ENCODE peak calls at places on chromosomes 7 and 10, in six cellular contexts. C is ovary, I is neural progenitor cell, G is endodermal cell, V is body of pancreas, K is esophagus muscularis mucosa. L is an unnamed sample.

GRCh38 chr7:124570558-124570957 is 195.0 kb downstream of the GPR37 start:
- DNase-seq in C (no peak), I (no peak), G (no peak), V (no peak), K (no peak), L (no peak)

GRCh38 chr10:119030421-119031250 is 1.1 kb downstream of the NANOS1 start:
- DNase-seq in C (no peak), I (peak; percentile 89), G (peak; percentile 91), V (peak; percentile 59), K (peak; percentile 91), L (peak; percentile 25)

GRCh38 chr10:42475168-42476098 is 162.9 kb downstream of the ZNF33B start:
- DNase-seq in C (no peak), I (no peak), G (no peak), V (peak; percentile 29), K (no peak), L (peak; percentile 20)

GRCh38 chr10:58952747-58953466 is 223.5 kb upstream of the PHYHIPL start:
- DNase-seq in C (peak; percentile 77), I (peak; percentile 64), G (peak; percentile 82), V (peak; percentile 76), K (no peak), L (no peak)

GRCh38 chr10:122853665-122854313 is 8.1 kb upstream of the CUZD1 start:
- DNase-seq in C (no peak), I (no peak), G (peak; percentile 19), V (no peak), K (no peak), L (no peak)

GRCh38 chr7:30974605-30975256 is 11.0 kb downstream of the GHRHR start:
- DNase-seq in C (peak; percentile 40), I (peak; percentile 82), G (peak; percentile 95), V (peak; percentile 81), K (no peak), L (peak; percentile 69)

GRCh38 chr7:22853138-22853537 is 30.5 kb upstream of the TOMM7 start:
- DNase-seq in C (no peak), I (peak; percentile 10), G (peak; percentile 65), V (no peak), K (no peak), L (no peak)

GRCh38 chr7:46383605-46384004 is 462.5 kb upstream of the IGFBP3 start:
- DNase-seq in C (no peak), I (no peak), G (no peak), V (no peak), K (no peak), L (no peak)

GRCh38 chr7:107712906-107713305 is 31.0 kb upstream of the CBLL1 start:
- DNase-seq in C (no peak), I (no peak), G (no peak), V (no peak), K (peak; percentile 62), L (no peak)

GRCh38 chr7:144019457-144019856 is 19.3 kb downstream of the OR6B1 start:
- DNase-seq in C (peak; percentile 47), I (no peak), G (no peak), V (no peak), K (no peak), L (peak; percentile 16)

GRCh38 chr7:98879198-98879988 is 1.1 kb downstream of the TRRAP start:
- DNase-seq in C (no peak), I (peak; percentile 48), G (peak; percentile 75), V (peak; percentile 66), K (no peak), L (no peak)

GRCh38 chr10:77391605-77392235 is 245.9 kb downstream of the KCNMA1 start:
- DNase-seq in C (peak; percentile 75), I (peak; percentile 91), G (peak; percentile 97), V (peak; percentile 81), K (no peak), L (peak; percentile 78)

GRCh38 chr10:1364151-1364910 is 308.1 kb downstream of the WDR37 start:
- DNase-seq in C (no peak), I (no peak), G (no peak), V (no peak), K (peak; percentile 68), L (no peak)

GRCh38 chr10:61744469-61744868 is 81.7 kb downstream of the CABCOCO1 start:
- DNase-seq in C (no peak), I (no peak), G (peak; percentile 64), V (no peak), K (no peak), L (no peak)

GRCh38 chr7:2629740-2630681 is 1.8 kb upstream of the TTYH3 start:
- DNase-seq in C (no peak), I (no peak), G (no peak), V (peak; percentile 45), K (no peak), L (no peak)

GRCh38 chr10:105759741-105760140 is 1118.7 kb downstream of the SORCS3 start:
- DNase-seq in C (no peak), I (peak; percentile 77), G (no peak), V (no peak), K (no peak), L (no peak)

DNA sequence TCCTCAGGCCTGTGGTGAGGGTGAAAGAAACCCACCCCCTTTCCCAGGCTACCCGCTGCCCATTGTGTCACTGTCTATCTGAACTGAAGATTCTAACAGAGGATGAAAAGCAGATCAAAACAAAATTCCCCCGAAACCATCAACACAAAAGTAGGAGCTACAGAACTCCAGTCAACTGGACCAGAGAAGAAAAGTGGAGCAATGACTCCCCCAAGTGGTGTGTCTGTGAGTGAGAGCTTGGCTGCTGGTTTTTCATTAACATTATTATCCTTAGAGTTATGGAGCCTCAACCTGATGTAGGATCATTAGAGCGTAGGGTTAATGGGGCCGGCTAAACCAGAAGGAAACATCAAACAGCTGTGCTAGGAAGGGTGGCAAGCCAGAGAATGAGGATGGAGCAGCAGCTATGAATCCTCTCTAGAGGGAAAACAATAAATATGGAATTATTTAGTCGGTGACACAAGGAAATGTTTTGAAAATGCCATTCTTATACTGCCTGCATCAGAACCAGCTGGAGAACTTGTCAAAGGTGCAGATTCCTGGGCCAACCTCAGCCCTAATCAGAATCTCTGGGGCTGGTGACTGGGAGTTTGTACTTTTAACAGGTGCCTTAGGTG is 38.3 kb downstream of the AKR1B1 start:
- DNase-seq in C (no peak), I (peak; percentile 66), G (peak; percentile 83), V (peak; percentile 69), K (no peak), L (no peak)
- TF ChIP-seq CTCF in C (no peak), I (peak; percentile 86), G (peak; percentile 87), V (peak; percentile 59), K (peak; percentile 47), L (peak; percentile 59)

DNA sequence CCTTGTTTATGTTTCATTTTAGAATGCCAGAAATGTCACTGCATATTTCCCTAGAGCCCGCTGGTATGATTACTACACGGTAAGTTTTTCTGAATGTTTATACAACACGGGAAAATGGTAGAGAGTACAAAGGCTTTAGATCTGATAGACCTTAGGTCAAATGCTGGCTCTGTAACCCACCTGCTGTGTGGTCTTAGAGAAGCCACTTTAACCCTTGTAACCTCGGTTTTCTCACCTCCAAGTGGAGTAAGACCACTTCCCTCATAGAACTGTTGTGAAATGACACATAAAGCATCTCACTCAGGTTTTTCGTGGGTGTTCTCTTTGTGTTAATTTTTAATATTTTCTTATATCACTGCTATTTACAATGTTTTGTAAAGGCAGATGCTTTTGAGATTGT is 13.9 kb upstream of the MGAM2 start:
- DNase-seq in C (no peak), I (no peak), G (no peak), V (no peak), K (no peak), L (no peak)
- TF ChIP-seq CTCF in C (no peak), I (no peak), G (no peak), V (no peak), K (no peak), L (no peak)

DNA sequence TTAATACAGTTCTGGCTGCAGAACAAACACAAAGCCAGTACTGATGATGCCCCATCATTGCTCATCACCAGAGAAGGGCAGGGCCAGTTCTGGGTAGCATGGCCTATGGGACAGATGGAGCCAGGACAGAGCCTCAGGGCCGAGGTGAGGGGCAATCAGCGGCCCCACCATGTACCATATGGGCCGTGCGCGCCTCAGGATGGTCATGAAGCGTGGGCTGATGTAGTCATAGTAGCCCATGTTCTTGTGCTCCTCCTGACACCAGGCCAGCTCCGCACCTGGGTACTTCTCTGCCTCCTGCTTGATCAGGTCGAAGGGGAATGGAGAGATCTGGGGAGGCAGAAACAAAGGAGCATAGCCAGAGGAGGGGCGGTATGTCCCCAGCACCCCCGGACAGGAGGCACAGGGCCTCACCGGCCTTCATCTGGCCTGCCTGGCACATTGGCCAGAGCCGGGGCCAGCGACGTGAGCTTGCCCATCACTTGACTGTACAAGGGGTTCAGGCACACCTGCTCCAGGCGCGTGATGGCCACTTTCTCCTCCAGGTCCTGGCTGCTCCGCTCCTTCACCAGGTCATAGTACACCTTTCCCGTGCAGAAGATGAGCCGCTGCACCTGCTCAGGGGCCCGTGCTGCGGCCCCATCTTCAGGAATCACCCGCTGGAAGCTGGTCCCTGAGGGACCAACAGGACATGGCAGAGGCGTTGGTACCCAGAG is 26.1 kb downstream of the OGDHL start:
- DNase-seq in C (no peak), I (no peak), G (no peak), V (no peak), K (peak; percentile 89), L (no peak)
- TF ChIP-seq CTCF in C (no peak), I (no peak), G (no peak), V (no peak), K (no peak), L (no peak)

GRCh38 chr10:47062801-47063200 is 151.6 kb downstream of the PTPN20 start:
- DNase-seq in C (no peak), I (peak; percentile 34), G (peak; percentile 71), V (no peak), K (no peak), L (no peak)
- TF ChIP-seq CTCF in C (no peak), I (peak; percentile 38), G (peak; percentile 74), V (no peak), K (no peak), L (peak; percentile 30)

GRCh38 chr7:151078233-151079040 is 2.2 kb downstream of the FASTK start:
- DNase-seq in C (peak; percentile 21), I (peak; percentile 46), G (peak; percentile 69), V (no peak), K (no peak), L (no peak)

GRCh38 chr7:151075978-151076426 is 4.6 kb downstream of the FASTK start:
- DNase-seq in C (no peak), I (no peak), G (no peak), V (no peak), K (no peak), L (no peak)

GRCh38 chr7:151077705-151078232 is 2.8 kb downstream of the FASTK start:
- DNase-seq in C (no peak), I (no peak), G (no peak), V (no peak), K (no peak), L (no peak)

GRCh38 chr7:151075662-151075971 is 5.0 kb downstream of the FASTK start:
- DNase-seq in C (no peak), I (no peak), G (no peak), V (no peak), K (no peak), L (no peak)

DNA sequence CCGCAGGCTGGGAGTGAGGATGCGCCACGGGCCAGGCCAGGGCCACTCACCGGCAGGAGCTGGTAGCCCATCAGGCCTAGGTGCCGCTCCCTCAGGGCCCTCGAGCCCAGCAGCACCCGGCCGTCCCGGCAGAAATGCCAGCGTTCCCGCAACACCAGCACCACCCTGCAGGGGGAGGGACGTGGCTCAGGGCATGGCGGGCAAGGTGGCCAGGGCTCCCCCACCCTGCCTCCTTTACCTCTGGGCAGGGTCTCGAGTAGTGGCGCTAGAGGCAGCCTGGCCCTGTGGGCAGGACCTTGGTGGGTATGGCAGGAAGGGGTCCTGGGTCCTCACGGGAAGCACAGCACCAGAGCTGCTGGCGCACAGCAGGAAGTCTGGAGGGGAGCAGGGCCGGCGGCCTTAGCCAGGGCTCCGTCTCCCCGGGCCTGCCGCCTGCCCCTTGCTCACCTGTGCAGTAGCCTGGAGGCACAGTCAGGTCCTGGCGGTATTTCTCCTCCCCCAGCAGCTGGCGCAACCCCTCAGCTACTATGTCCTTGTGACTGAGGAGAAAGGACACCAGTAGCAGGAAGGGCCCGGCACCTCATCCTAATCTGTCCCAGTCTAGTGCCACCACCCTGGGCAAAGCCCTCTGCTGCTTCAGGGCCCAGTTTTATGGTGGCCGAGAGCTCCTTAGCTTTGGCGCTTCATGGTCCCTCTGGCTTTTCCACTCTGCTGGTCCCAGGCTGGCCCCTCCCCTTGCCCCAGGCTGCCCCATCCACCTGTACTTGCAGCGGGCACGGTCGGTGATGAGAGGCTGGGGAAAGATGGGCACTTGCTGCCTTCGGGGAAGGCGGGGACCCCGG is 3.5 kb downstream of the FASTK start:
- DNase-seq in C (peak; percentile 22), I (peak; percentile 46), G (peak; percentile 93), V (no peak), K (no peak), L (no peak)
- TF ChIP-seq CTCF in C (no peak), I (peak; percentile 46), G (peak; percentile 71), V (no peak), K (peak; percentile 17), L (no peak)

L was measured in heart right ventricle.